ENCODE peak calls at places on chromosome 15, in nine cellular contexts. C is stimulated activated CD4-positive, alpha-beta T cell treated with anti-CD3 and anti-CD28 coated beads, Interleukin-1b, Interleukin-23, amount 100 ng/mL, for 1 hour; I is CD4-positive, alpha-beta T cell; B is neural crest cell; N is lung; O is psoas muscle; E is NCI-H460; Y is stimulated activated CD8-positive, alpha-beta memory T cell treated with anti-CD3 and anti-CD28 coated beads, Interleukin-15, amount 100 ng/mL, for 48 hours; K is NCI-H2081. A is an unnamed sample.

GRCh38 chr15:32861741-32862140 is 143.9 kb downstream of the GREM1 start:
- DNase-seq in B (peak), I (no peak), C (no peak), Y (no peak), O (peak), K (no peak), E (no peak), N (no peak), A (peak)

GRCh38 chr15:78808550-78808949 is 2.7 kb downstream of the ADAMTS7 start:
- DNase-seq in Y (no peak), O (no peak), B (no peak), K (peak), N (no peak), E (peak), C (no peak), I (no peak), A (no peak)

GRCh38 chr15:52284164-52284563 is 11.4 kb downstream of the MYO5C start:
- DNase-seq in N (no peak), K (no peak), I (no peak), E (no peak), B (no peak), O (no peak), C (no peak), Y (no peak), A (no peak)

GRCh38 chr15:57890351-57890750 is 175.2 kb downstream of the ALDH1A2 start:
- DNase-seq in N (no peak), B (no peak), O (no peak), I (no peak), C (no peak), K (no peak), Y (no peak), E (no peak), A (no peak)

GRCh38 chr15:39304201-39304841 is 276.6 kb upstream of the THBS1 start:
- DNase-seq in O (no peak), C (no peak), N (no peak), I (no peak), B (no peak), E (no peak), K (no peak), Y (no peak), A (no peak)

GRCh38 chr15:42385980-42386695 is 26.8 kb downstream of the CAPN3 start:
- DNase-seq in I (no peak), N (no peak), Y (no peak), C (no peak), O (no peak), K (no peak), E (no peak), B (no peak), A (no peak)

GRCh38 chr15:51375966-51376640 is 34.6 kb downstream of the GLDN start:
- DNase-seq in Y (no peak), O (no peak), B (no peak), C (no peak), I (no peak), N (no peak), E (no peak), K (peak), A (no peak)

GRCh38 chr15:64045774-64046346 is 425 bp downstream of the DAPK2 start:
- DNase-seq in O (peak), E (no peak), C (no peak), K (no peak), N (no peak), I (no peak), B (peak), Y (no peak), A (peak)

GRCh38 chr15:56052389-56053045 is 59.1 kb upstream of the NEDD4 start:
- DNase-seq in B (no peak), K (peak), Y (no peak), I (no peak), E (peak), N (no peak), O (no peak), C (no peak), A (no peak)

GRCh38 chr15:56759450-56759845 is 26.1 kb upstream of the ZNF280D start:
- DNase-seq in E (no peak), O (peak), Y (no peak), K (no peak), I (no peak), C (no peak), N (peak), B (no peak), A (no peak)

GRCh38 chr15:39365161-39365560 is 215.7 kb upstream of the THBS1 start:
- DNase-seq in B (no peak), O (no peak), Y (no peak), I (no peak), E (no peak), C (no peak), N (no peak), K (no peak), A (no peak)

GRCh38 chr15:90807687-90808086 is 60.7 kb upstream of the FURIN start:
- DNase-seq in N (no peak), K (no peak), I (no peak), E (no peak), B (no peak), Y (no peak), O (no peak), C (no peak), A (no peak)

GRCh38 chr15:39397883-39398282 is 183.0 kb upstream of the THBS1 start:
- DNase-seq in Y (no peak), O (no peak), C (no peak), B (no peak), I (no peak), N (no peak), K (no peak), E (no peak), A (no peak)

GRCh38 chr15:74889882-74890768 is at the start of gene MPI:
- DNase-seq in C (peak), E (peak), O (peak), K (peak), Y (peak), N (peak), I (peak), B (peak), A (peak)